ENCODE peak calls at places on chromosome 3, in five cellular contexts. A is lung, U is psoas muscle, O is AG09319, Q is ovary. L is an unnamed sample.

GRCh38 chr3:124985358-124985757 is 50.8 kb upstream of the MUC13 start:
- DNase-seq in A (no peak), U (no peak), O (no peak), Q (no peak), L (no peak)

GRCh38 chr3:37093481-37093880 is 80.9 kb downstream of the LRRFIP2 start:
- DNase-seq in A (no peak), U (no peak), O (no peak), Q (no peak), L (no peak)

GRCh38 chr3:119611664-119612063 is 14.0 kb downstream of the PLA1A start:
- DNase-seq in A (no peak), U (no peak), O (no peak), Q (no peak), L (no peak)

GRCh38 chr3:172244011-172244410 is 204.2 kb downstream of the GHSR start:
- DNase-seq in A (no peak), U (no peak), O (no peak), Q (no peak), L (no peak)

GRCh38 chr3:130395331-130395730 is 49.9 kb downstream of the COL6A5 start:
- DNase-seq in A (no peak), U (no peak), O (no peak), Q (no peak), L (no peak)

GRCh38 chr3:125443923-125444322 is 68.8 kb upstream of the ZNF148 start:
- DNase-seq in A (no peak), U (no peak), O (peak), Q (no peak), L (no peak)

GRCh38 chr3:159839561-159840379 is 148.9 kb upstream of the IL12A start:
- DNase-seq in A (no peak), U (peak), O (no peak), Q (no peak), L (no peak)

GRCh38 chr3:144708437-144708836 is 736.8 kb downstream of the DIPK2A start:
- DNase-seq in A (no peak), U (no peak), O (no peak), Q (no peak), L (no peak)

GRCh38 chr3:107942244-107942643 is 148.6 kb downstream of the CD47 start:
- DNase-seq in A (no peak), U (no peak), O (no peak), Q (no peak), L (no peak)

GRCh38 chr3:108103040-108103751 is 12.4 kb upstream of the CD47 start:
- DNase-seq in A (no peak), U (no peak), O (no peak), Q (no peak), L (no peak)

GRCh38 chr3:50158747-50159146 is 3.6 kb downstream of the SEMA3F start:
- DNase-seq in A (no peak), U (no peak), O (no peak), Q (no peak), L (no peak)

GRCh38 chr3:47394867-47395266 is 14.0 kb downstream of the PTPN23 start:
- DNase-seq in A (no peak), U (no peak), O (no peak), Q (no peak), L (no peak)

GRCh38 chr3:195556390-195556789 is 13.3 kb upstream of the PPP1R2 start:
- DNase-seq in A (no peak), U (peak), O (no peak), Q (no peak), L (no peak)

GRCh38 chr3:195557327-195557726 is 14.2 kb upstream of the PPP1R2 start:
- DNase-seq in A (no peak), U (no peak), O (no peak), Q (no peak), L (no peak)

GRCh38 chr3:195559723-195560409 is 16.7 kb upstream of the PPP1R2 start:
- DNase-seq in A (no peak), U (peak), O (no peak), Q (no peak), L (no peak)

GRCh38 chr3:195555110-195555509 is 12.0 kb upstream of the PPP1R2 start:
- DNase-seq in A (no peak), U (no peak), O (no peak), Q (no peak), L (no peak)

GRCh38 chr3:195558602-195559001 is 15.5 kb upstream of the PPP1R2 start:
- DNase-seq in A (no peak), U (peak), O (no peak), Q (no peak), L (no peak)
- TF ChIP-seq CTCF in A (peak), U (peak), O (peak), Q (peak), L (peak)

GRCh38 chr3:66018047-66019033 is 20.4 kb downstream of the MAGI1 start:
- DNase-seq in A (no peak), U (no peak), O (no peak), Q (no peak), L (no peak)
- TF ChIP-seq CTCF in A (no peak), U (no peak), O (no peak), Q (no peak), L (no peak)

GRCh38 chr3:27428446-27428845 is 55.7 kb downstream of the SLC4A7 start:
- DNase-seq in A (no peak), U (no peak), O (no peak), Q (no peak), L (no peak)

GRCh38 chr3:27422617-27423016 is 53.4 kb upstream of the NEK10 start:
- DNase-seq in A (no peak), U (no peak), O (no peak), Q (no peak), L (no peak)

GRCh38 chr3:27426926-27427325 is 57.3 kb downstream of the SLC4A7 start:
- DNase-seq in A (no peak), U (no peak), O (no peak), Q (no peak), L (no peak)

GRCh38 chr3:27425896-27426565 is 56.8 kb upstream of the NEK10 start:
- DNase-seq in A (no peak), U (no peak), O (no peak), Q (no peak), L (no peak)

GRCh38 chr3:27423463-27423862 is 54.3 kb upstream of the NEK10 start:
- DNase-seq in A (no peak), U (no peak), O (peak), Q (no peak), L (no peak)
- TF ChIP-seq CTCF in A (no peak), U (no peak), O (no peak), Q (no peak), L (no peak)

GRCh38 chr3:56928379-56929068 is 126.8 kb upstream of the ARHGEF3 start:
- DNase-seq in A (no peak), U (no peak), O (no peak), Q (no peak), L (no peak)

GRCh38 chr3:56929809-56930615 is 128.3 kb upstream of the ARHGEF3 start:
- DNase-seq in A (no peak), U (no peak), O (no peak), Q (no peak), L (no peak)

GRCh38 chr3:56930706-56931105 is 129.0 kb upstream of the ARHGEF3 start:
- DNase-seq in A (no peak), U (no peak), O (no peak), Q (no peak), L (no peak)

GRCh38 chr3:56923546-56924224 is 121.9 kb upstream of the ARHGEF3 start:
- DNase-seq in A (peak), U (no peak), O (no peak), Q (no peak), L (no peak)

GRCh38 chr3:56926513-56927282 is 124.9 kb upstream of the ARHGEF3 start:
- DNase-seq in A (no peak), U (no peak), O (no peak), Q (no peak), L (no peak)
- TF ChIP-seq CTCF in A (no peak), U (no peak), O (no peak), Q (no peak), L (no peak)

GRCh38 chr3:134794950-134795775 is at the start of gene EPHB1:
- DNase-seq in A (peak), U (peak), O (peak), Q (peak), L (peak)
- TF ChIP-seq CTCF in A (peak), U (peak), O (peak), Q (peak), L (peak)

DNA sequence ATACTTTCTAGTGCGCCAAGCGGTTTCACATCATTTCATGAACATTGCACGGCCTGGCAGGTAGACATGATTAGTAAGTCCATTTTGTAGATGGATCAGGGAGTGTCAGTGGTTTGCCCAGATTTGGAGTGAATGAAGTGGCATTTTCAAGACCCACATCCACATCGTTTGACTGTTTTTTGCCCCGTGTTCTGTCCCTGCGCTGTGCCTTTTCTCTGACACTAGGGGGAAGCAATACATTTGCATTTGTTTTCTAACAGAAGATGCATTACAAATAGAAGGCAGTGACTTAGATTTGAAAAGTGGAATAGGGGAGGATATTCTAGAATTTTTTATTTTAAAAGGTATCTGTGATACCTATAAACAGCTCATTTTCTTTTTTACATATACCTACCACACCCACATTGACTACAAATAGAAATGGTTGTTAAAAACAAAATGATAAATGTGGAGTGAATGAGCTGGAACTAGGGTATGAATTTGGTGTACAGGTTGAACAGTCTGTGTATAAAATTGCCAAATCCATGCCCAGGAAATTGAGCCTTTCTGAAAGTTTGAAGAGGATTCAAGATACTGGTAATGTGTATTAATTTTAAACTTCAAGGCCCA is 98.0 kb downstream of the USP13 start:
- DNase-seq in A (no peak), U (no peak), O (no peak), Q (no peak), L (no peak)
- TF ChIP-seq CTCF in A (no peak), U (peak), O (peak), Q (no peak), L (peak)

GRCh38 chr3:197528190-197528589 is 27.6 kb downstream of the BDH1 start:
- DNase-seq in A (no peak), U (no peak), O (no peak), Q (no peak), L (no peak)

GRCh38 chr3:197527569-197527968 is 28.2 kb downstream of the BDH1 start:
- DNase-seq in A (no peak), U (no peak), O (no peak), Q (no peak), L (no peak)

GRCh38 chr3:197524128-197524527 is 31.6 kb downstream of the BDH1 start:
- DNase-seq in A (no peak), U (no peak), O (no peak), Q (no peak), L (no peak)

GRCh38 chr3:197523551-197523950 is 32.2 kb downstream of the BDH1 start:
- DNase-seq in A (no peak), U (no peak), O (no peak), Q (no peak), L (no peak)

DNA sequence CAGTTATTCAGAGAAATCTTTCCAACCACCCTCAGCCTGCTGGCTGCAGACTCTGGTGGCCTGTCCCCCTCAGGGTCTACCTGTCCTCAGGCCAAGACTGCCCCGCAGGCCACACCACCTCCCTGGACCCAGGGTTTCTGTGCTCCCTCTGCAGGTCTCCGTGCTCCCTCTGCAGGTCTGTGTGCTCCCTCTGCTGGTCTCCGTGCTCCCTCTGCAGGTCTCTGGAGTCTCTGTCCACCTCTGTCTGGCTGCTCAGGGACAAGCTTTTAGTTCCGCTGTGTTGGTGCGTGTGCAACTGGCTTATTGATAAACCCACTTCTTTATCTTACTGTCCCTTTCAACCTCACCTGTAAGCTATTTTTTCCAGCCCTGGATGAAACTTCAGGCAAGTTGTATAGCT is 30.1 kb downstream of the BDH1 start:
- DNase-seq in A (no peak), U (no peak), O (no peak), Q (no peak), L (no peak)
- TF ChIP-seq CTCF in A (no peak), U (no peak), O (no peak), Q (no peak), L (no peak)

GRCh38 chr3:34013818-34014576 is 215.6 kb downstream of the PDCD6IP start:
- DNase-seq in A (no peak), U (no peak), O (no peak), Q (no peak), L (no peak)

GRCh38 chr3:34012102-34012461 is 213.7 kb downstream of the PDCD6IP start:
- DNase-seq in A (no peak), U (no peak), O (peak), Q (no peak), L (no peak)

GRCh38 chr3:34009480-34009844 is 211.0 kb downstream of the PDCD6IP start:
- DNase-seq in A (no peak), U (no peak), O (no peak), Q (no peak), L (no peak)

GRCh38 chr3:34008836-34009479 is 210.5 kb downstream of the PDCD6IP start:
- DNase-seq in A (no peak), U (no peak), O (no peak), Q (no peak), L (no peak)

DNA sequence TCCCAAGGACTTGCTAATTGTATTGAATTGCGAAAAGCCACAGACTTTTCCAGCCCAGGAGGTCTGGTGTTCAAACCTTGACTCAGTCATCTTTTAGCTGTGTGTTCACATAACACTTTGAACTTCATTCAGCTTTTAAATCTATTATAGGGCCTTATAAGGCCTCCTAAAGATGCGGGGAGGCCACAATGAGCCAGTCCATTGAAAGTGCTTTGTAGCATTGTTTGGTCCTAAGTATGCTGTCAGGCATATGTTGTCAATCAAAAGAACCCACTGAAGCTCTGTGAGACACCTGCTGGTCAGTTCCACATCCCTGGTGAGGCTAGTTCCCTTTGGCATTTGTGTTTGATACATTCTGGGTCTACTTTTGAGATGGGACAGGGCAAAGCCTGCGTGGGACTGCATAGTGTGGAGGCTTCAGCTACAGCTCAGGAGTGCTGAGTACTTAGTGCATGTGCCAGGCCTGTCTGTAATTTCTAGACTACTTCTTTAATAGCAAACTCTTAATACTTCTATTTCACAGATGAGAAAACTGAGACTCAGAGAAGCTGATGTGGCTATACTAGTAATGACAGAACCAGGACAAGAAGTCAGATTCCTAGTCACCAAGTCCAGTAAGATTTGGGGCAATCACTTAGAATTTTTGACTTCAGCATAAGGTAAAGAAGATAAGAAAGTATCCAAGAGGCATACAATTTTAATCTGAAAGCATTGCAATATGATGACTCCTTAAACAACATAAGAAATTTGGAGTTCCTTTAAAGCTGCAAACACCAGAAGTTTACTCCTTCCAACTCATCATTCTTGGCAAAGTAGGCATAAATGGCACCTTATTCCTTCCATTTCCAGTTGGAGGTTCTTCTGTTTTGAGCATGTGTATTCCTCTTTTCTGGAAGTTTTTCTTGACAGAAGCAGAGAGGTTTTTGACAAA is 213.0 kb downstream of the PDCD6IP start:
- DNase-seq in A (no peak), U (no peak), O (no peak), Q (no peak), L (no peak)
- TF ChIP-seq CTCF in A (no peak), U (peak), O (peak), Q (no peak), L (no peak)

GRCh38 chr3:8755564-8756237 is 13.7 kb downstream of the OXTR start:
- DNase-seq in A (no peak), U (no peak), O (no peak), Q (no peak), L (no peak)
- TF ChIP-seq CTCF in A (no peak), U (no peak), O (peak), Q (no peak), L (peak)

DNA sequence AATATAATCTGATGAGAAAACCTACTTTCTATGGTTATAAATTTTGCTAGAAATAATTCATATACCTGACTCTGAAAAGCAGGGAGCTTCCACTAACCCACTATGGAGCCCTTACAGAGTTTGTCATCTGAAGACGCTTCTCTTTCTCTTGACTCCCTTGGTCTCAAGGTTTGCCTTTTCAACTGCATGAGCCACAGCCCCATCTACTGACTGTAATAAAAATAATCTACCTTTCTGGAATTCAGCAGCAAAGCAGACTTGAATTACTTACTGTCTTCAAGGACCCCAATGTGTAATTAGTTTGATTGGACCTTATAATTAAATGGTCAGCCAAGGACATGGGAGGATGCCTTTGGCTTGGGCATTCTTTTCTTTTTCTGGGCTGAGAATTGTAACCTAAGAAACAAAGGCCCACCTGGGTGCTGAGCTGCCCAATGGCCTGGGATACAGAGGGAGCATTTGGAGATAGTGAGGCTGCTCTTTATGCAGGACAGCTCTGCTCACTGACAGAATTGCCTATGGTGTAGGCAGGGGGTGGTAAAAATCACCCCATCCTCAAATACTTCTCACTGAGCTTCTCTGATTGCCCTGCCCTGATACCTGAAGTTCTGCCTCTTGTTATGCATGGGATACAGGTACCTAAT is 178.6 kb upstream of the TRIM42 start:
- DNase-seq in A (no peak), U (no peak), O (no peak), Q (no peak), L (no peak)
- TF ChIP-seq CTCF in A (peak), U (peak), O (peak), Q (no peak), L (peak)

L was measured in GM12864.